ENCODE peak calls at places on chromosomes 6 and 20, in seven cellular contexts. One of them, this sample, is unnamed.

GRCh38 chr6:78867370-78868040 is at the start of gene IRAK1BP1:
- DNase-seq in endothelial cell of umbilical vein: peak
- DNase-seq in aorta: peak
- DNase-seq in lower lobe of right lung: peak
- DNase-seq in esophagus squamous epithelium: peak
- DNase-seq in stomach: peak
- DNase-seq in Peyer's patch: peak
- DNase-seq in this sample: peak

GRCh38 chr6:90304308-90304707 is 7.7 kb upstream of the BACH2 start:
- DNase-seq in endothelial cell of umbilical vein: no peak
- DNase-seq in aorta: no peak
- DNase-seq in lower lobe of right lung: no peak
- DNase-seq in esophagus squamous epithelium: no peak
- DNase-seq in stomach: no peak
- DNase-seq in Peyer's patch: peak
- DNase-seq in this sample: no peak

GRCh38 chr6:134282816-134283215 is 35.1 kb downstream of the SGK1 start:
- DNase-seq in endothelial cell of umbilical vein: no peak
- DNase-seq in aorta: no peak
- DNase-seq in lower lobe of right lung: no peak
- DNase-seq in esophagus squamous epithelium: no peak
- DNase-seq in stomach: no peak
- DNase-seq in Peyer's patch: no peak
- DNase-seq in this sample: no peak

GRCh38 chr6:17101422-17102257 is at the start of gene STMND1:
- DNase-seq in endothelial cell of umbilical vein: peak
- DNase-seq in aorta: peak
- DNase-seq in lower lobe of right lung: peak
- DNase-seq in esophagus squamous epithelium: no peak
- DNase-seq in stomach: peak
- DNase-seq in Peyer's patch: peak
- DNase-seq in this sample: peak

GRCh38 chr6:152983637-152984386 is 971 bp upstream of the FBXO5 start:
- DNase-seq in endothelial cell of umbilical vein: peak
- DNase-seq in aorta: peak
- DNase-seq in lower lobe of right lung: peak
- DNase-seq in esophagus squamous epithelium: peak
- DNase-seq in stomach: peak
- DNase-seq in Peyer's patch: peak
- DNase-seq in this sample: peak

GRCh38 chr6:170404697-170405096 is 98.1 kb downstream of the FAM120B start:
- DNase-seq in endothelial cell of umbilical vein: no peak
- DNase-seq in aorta: no peak
- DNase-seq in lower lobe of right lung: no peak
- DNase-seq in esophagus squamous epithelium: no peak
- DNase-seq in stomach: no peak
- DNase-seq in Peyer's patch: no peak
- DNase-seq in this sample: no peak

GRCh38 chr6:139235666-139236065 is 56.1 kb downstream of the TXLNB start:
- DNase-seq in endothelial cell of umbilical vein: no peak
- DNase-seq in aorta: no peak
- DNase-seq in lower lobe of right lung: no peak
- DNase-seq in esophagus squamous epithelium: no peak
- DNase-seq in stomach: no peak
- DNase-seq in Peyer's patch: no peak
- DNase-seq in this sample: no peak

GRCh38 chr6:17397764-17398194 is 4.4 kb downstream of the CAP2 start:
- DNase-seq in endothelial cell of umbilical vein: peak
- DNase-seq in aorta: no peak
- DNase-seq in lower lobe of right lung: no peak
- DNase-seq in esophagus squamous epithelium: no peak
- DNase-seq in stomach: no peak
- DNase-seq in Peyer's patch: no peak
- DNase-seq in this sample: peak

GRCh38 chr6:67129780-67130179 is 1422.8 kb upstream of the EYS start:
- DNase-seq in endothelial cell of umbilical vein: no peak
- DNase-seq in aorta: no peak
- DNase-seq in lower lobe of right lung: no peak
- DNase-seq in esophagus squamous epithelium: no peak
- DNase-seq in stomach: no peak
- DNase-seq in Peyer's patch: no peak
- DNase-seq in this sample: no peak

GRCh38 chr20:5180933-5181332 is 54.1 kb downstream of the CDS2 start:
- DNase-seq in endothelial cell of umbilical vein: peak
- DNase-seq in aorta: no peak
- DNase-seq in lower lobe of right lung: no peak
- DNase-seq in esophagus squamous epithelium: no peak
- DNase-seq in stomach: no peak
- DNase-seq in Peyer's patch: no peak
- DNase-seq in this sample: no peak

GRCh38 chr20:59342017-59342957 is 41.9 kb downstream of the EDN3 start:
- DNase-seq in endothelial cell of umbilical vein: no peak
- DNase-seq in aorta: no peak
- DNase-seq in lower lobe of right lung: no peak
- DNase-seq in esophagus squamous epithelium: no peak
- DNase-seq in stomach: no peak
- DNase-seq in Peyer's patch: no peak
- DNase-seq in this sample: no peak

GRCh38 chr6:57019434-57019833 is 27.1 kb upstream of the KIAA1586 start:
- DNase-seq in endothelial cell of umbilical vein: no peak
- DNase-seq in aorta: no peak
- DNase-seq in lower lobe of right lung: no peak
- DNase-seq in esophagus squamous epithelium: no peak
- DNase-seq in stomach: no peak
- DNase-seq in Peyer's patch: no peak
- DNase-seq in this sample: no peak

GRCh38 chr20:48789781-48790544 is 37.8 kb downstream of the PREX1 start:
- DNase-seq in endothelial cell of umbilical vein: no peak
- DNase-seq in aorta: no peak
- DNase-seq in lower lobe of right lung: no peak
- DNase-seq in esophagus squamous epithelium: no peak
- DNase-seq in stomach: no peak
- DNase-seq in Peyer's patch: no peak
- DNase-seq in this sample: no peak

GRCh38 chr6:2839195-2839981 is 2.3 kb downstream of the SERPINB1 start:
- DNase-seq in endothelial cell of umbilical vein: peak
- DNase-seq in aorta: no peak
- DNase-seq in lower lobe of right lung: no peak
- DNase-seq in esophagus squamous epithelium: no peak
- DNase-seq in stomach: peak
- DNase-seq in Peyer's patch: no peak
- DNase-seq in this sample: peak

GRCh38 chr6:71258078-71258866 is 30.3 kb upstream of the OGFRL1 start:
- DNase-seq in endothelial cell of umbilical vein: no peak
- DNase-seq in aorta: no peak
- DNase-seq in lower lobe of right lung: no peak
- DNase-seq in esophagus squamous epithelium: no peak
- DNase-seq in stomach: no peak
- DNase-seq in Peyer's patch: no peak
- DNase-seq in this sample: no peak

GRCh38 chr6:129253731-129254130 is 370.8 kb downstream of the LAMA2 start:
- DNase-seq in endothelial cell of umbilical vein: no peak
- DNase-seq in aorta: no peak
- DNase-seq in lower lobe of right lung: no peak
- DNase-seq in esophagus squamous epithelium: no peak
- DNase-seq in stomach: no peak
- DNase-seq in Peyer's patch: no peak
- DNase-seq in this sample: no peak

GRCh38 chr6:138089325-138089724 is 17.9 kb downstream of the PERP start:
- DNase-seq in endothelial cell of umbilical vein: peak
- DNase-seq in aorta: no peak
- DNase-seq in lower lobe of right lung: no peak
- DNase-seq in esophagus squamous epithelium: no peak
- DNase-seq in stomach: no peak
- DNase-seq in Peyer's patch: no peak
- DNase-seq in this sample: no peak

GRCh38 chr6:39420300-39421265 is 98.1 kb upstream of the KCNK16 start:
- DNase-seq in endothelial cell of umbilical vein: no peak
- DNase-seq in aorta: no peak
- DNase-seq in lower lobe of right lung: no peak
- DNase-seq in esophagus squamous epithelium: no peak
- DNase-seq in stomach: peak
- DNase-seq in Peyer's patch: no peak
- DNase-seq in this sample: peak

GRCh38 chr6:27129917-27130316 is 117.6 kb upstream of the PRSS16 start:
- DNase-seq in endothelial cell of umbilical vein: no peak
- DNase-seq in aorta: no peak
- DNase-seq in lower lobe of right lung: no peak
- DNase-seq in esophagus squamous epithelium: no peak
- DNase-seq in stomach: no peak
- DNase-seq in Peyer's patch: no peak
- DNase-seq in this sample: no peak

GRCh38 chr6:120608826-120609225 is 725.5 kb downstream of the TBC1D32 start:
- DNase-seq in endothelial cell of umbilical vein: no peak
- DNase-seq in aorta: no peak
- DNase-seq in lower lobe of right lung: no peak
- DNase-seq in esophagus squamous epithelium: no peak
- DNase-seq in stomach: no peak
- DNase-seq in Peyer's patch: no peak
- DNase-seq in this sample: peak

GRCh38 chr6:21582651-21583050 is 10.9 kb upstream of the SOX4 start:
- DNase-seq in endothelial cell of umbilical vein: no peak
- DNase-seq in aorta: no peak
- DNase-seq in lower lobe of right lung: no peak
- DNase-seq in esophagus squamous epithelium: no peak
- DNase-seq in stomach: no peak
- DNase-seq in Peyer's patch: no peak
- DNase-seq in this sample: peak

GRCh38 chr6:11650711-11651110 is 113.2 kb downstream of the TMEM170B start:
- DNase-seq in endothelial cell of umbilical vein: no peak
- DNase-seq in aorta: no peak
- DNase-seq in lower lobe of right lung: no peak
- DNase-seq in esophagus squamous epithelium: no peak
- DNase-seq in stomach: no peak
- DNase-seq in Peyer's patch: no peak
- DNase-seq in this sample: peak

DNA sequence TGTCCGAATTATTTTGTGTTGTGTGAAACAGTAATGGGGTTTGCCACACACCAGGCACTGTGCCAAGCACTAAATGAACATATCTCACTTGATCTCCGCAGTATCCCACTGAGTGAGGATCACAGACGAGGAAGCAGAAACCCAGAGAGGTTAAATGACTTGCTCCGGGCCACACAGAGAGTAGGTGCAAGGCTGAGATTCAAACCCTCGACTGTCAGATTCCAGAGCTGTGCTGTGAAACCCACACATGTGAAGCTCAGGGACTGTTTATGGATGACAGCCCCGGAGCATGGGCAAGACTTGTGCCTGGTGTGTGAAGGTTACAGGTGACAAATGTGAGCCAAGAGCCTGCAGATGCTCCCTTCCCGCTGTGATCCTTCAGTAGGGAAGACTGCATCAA is 87.8 kb upstream of the SIRPA start:
- DNase-seq in endothelial cell of umbilical vein: no peak
- DNase-seq in aorta: no peak
- DNase-seq in lower lobe of right lung: no peak
- DNase-seq in esophagus squamous epithelium: no peak
- DNase-seq in stomach: no peak
- DNase-seq in Peyer's patch: no peak
- DNase-seq in this sample: no peak
- H3K27ac ChIP-seq in endothelial cell of umbilical vein: no peak
- H3K27ac ChIP-seq in aorta: no peak
- H3K27ac ChIP-seq in lower lobe of right lung: no peak
- H3K27ac ChIP-seq in esophagus squamous epithelium: no peak
- H3K27ac ChIP-seq in stomach: no peak
- H3K27ac ChIP-seq in Peyer's patch: no peak
- H3K27ac ChIP-seq in this sample: no peak

DNA sequence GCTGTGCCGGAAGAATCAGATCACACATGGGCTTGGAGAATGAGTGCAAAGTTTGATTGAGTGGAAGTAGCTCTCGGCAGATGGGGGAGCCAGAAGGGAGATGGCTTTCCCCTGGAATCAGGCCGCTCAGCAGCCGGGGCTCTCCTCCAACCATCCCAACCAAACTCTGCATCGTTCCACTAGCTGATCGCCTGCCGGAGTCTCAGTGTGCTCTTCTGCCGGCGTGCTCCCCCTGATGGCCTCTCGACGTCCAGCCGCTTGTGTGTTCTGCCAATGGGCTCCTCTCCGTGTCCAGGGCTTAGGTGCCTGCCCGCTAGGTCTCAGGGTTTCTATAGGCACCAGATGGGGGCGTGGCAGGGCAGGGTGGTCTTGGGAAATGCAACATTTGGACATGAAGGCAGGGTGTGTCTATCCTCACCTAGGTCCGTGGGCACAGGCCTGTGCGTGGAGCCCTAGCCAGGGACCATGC is 4.9 kb upstream of the BIRC7 start:
- DNase-seq in endothelial cell of umbilical vein: peak
- DNase-seq in aorta: no peak
- DNase-seq in lower lobe of right lung: no peak
- DNase-seq in esophagus squamous epithelium: no peak
- DNase-seq in stomach: peak
- DNase-seq in Peyer's patch: peak
- DNase-seq in this sample: peak
- H3K27ac ChIP-seq in endothelial cell of umbilical vein: no peak
- H3K27ac ChIP-seq in aorta: no peak
- H3K27ac ChIP-seq in lower lobe of right lung: no peak
- H3K27ac ChIP-seq in esophagus squamous epithelium: no peak
- H3K27ac ChIP-seq in stomach: no peak
- H3K27ac ChIP-seq in Peyer's patch: no peak
- H3K27ac ChIP-seq in this sample: no peak

GRCh38 chr6:106442351-106442750 is 81.8 kb downstream of the CRYBG1 start:
- DNase-seq in endothelial cell of umbilical vein: no peak
- DNase-seq in aorta: no peak
- DNase-seq in lower lobe of right lung: no peak
- DNase-seq in esophagus squamous epithelium: no peak
- DNase-seq in stomach: no peak
- DNase-seq in Peyer's patch: no peak
- DNase-seq in this sample: peak
- H3K27ac ChIP-seq in endothelial cell of umbilical vein: no peak
- H3K27ac ChIP-seq in aorta: no peak
- H3K27ac ChIP-seq in lower lobe of right lung: no peak
- H3K27ac ChIP-seq in esophagus squamous epithelium: no peak
- H3K27ac ChIP-seq in stomach: no peak
- H3K27ac ChIP-seq in Peyer's patch: no peak
- H3K27ac ChIP-seq in this sample: peak

GRCh38 chr6:157714153-157714490 is 108.9 kb upstream of the SNX9 start:
- DNase-seq in endothelial cell of umbilical vein: no peak
- DNase-seq in aorta: no peak
- DNase-seq in lower lobe of right lung: no peak
- DNase-seq in esophagus squamous epithelium: no peak
- DNase-seq in stomach: no peak
- DNase-seq in Peyer's patch: no peak
- DNase-seq in this sample: no peak

GRCh38 chr6:157713451-157714152 is 109.4 kb upstream of the SNX9 start:
- DNase-seq in endothelial cell of umbilical vein: no peak
- DNase-seq in aorta: no peak
- DNase-seq in lower lobe of right lung: no peak
- DNase-seq in esophagus squamous epithelium: no peak
- DNase-seq in stomach: no peak
- DNase-seq in Peyer's patch: no peak
- DNase-seq in this sample: no peak

GRCh38 chr6:157716553-157716952 is 106.5 kb upstream of the SNX9 start:
- DNase-seq in endothelial cell of umbilical vein: no peak
- DNase-seq in aorta: no peak
- DNase-seq in lower lobe of right lung: no peak
- DNase-seq in esophagus squamous epithelium: no peak
- DNase-seq in stomach: no peak
- DNase-seq in Peyer's patch: no peak
- DNase-seq in this sample: no peak

GRCh38 chr6:157717266-157717870 is 105.7 kb upstream of the SNX9 start:
- DNase-seq in endothelial cell of umbilical vein: no peak
- DNase-seq in aorta: no peak
- DNase-seq in lower lobe of right lung: no peak
- DNase-seq in esophagus squamous epithelium: no peak
- DNase-seq in stomach: no peak
- DNase-seq in Peyer's patch: peak
- DNase-seq in this sample: no peak

GRCh38 chr6:157715766-157716171 is 107.3 kb upstream of the SNX9 start:
- DNase-seq in endothelial cell of umbilical vein: no peak
- DNase-seq in aorta: no peak
- DNase-seq in lower lobe of right lung: no peak
- DNase-seq in esophagus squamous epithelium: no peak
- DNase-seq in stomach: no peak
- DNase-seq in Peyer's patch: peak
- DNase-seq in this sample: no peak
- H3K27ac ChIP-seq in endothelial cell of umbilical vein: no peak
- H3K27ac ChIP-seq in aorta: no peak
- H3K27ac ChIP-seq in lower lobe of right lung: no peak
- H3K27ac ChIP-seq in esophagus squamous epithelium: peak
- H3K27ac ChIP-seq in stomach: no peak
- H3K27ac ChIP-seq in Peyer's patch: peak
- H3K27ac ChIP-seq in this sample: no peak

This sample was measured in PC-3.